ENCODE peak calls at places on chromosomes 12 and 14, in seven cellular contexts. F, B, P, Q, O, H and Y are unnamed samples.

GRCh38 chr12:33267641-33268040 is 172.0 kb downstream of the SYT10 start:
- DNase-seq in F (no peak), B (no peak), P (no peak), Q (no peak), O (no peak), H (no peak), Y (no peak)

GRCh38 chr12:81683881-81684280 is 75.3 kb downstream of the PPFIA2 start:
- DNase-seq in F (no peak), B (no peak), P (no peak), Q (no peak), O (no peak), H (no peak), Y (no peak)

GRCh38 chr14:32201196-32201815 is 539 bp upstream of the RNU6-7 start:
- DNase-seq in F (peak), B (peak), P (peak), Q (peak), O (peak), H (peak), Y (peak)

GRCh38 chr14:53695692-53696091 is 260.9 kb downstream of the BMP4 start:
- DNase-seq in F (no peak), B (no peak), P (no peak), Q (no peak), O (no peak), H (no peak), Y (no peak)

GRCh38 chr14:67736771-67737170 is 35.1 kb downstream of the RDH12 start:
- DNase-seq in F (no peak), B (no peak), P (no peak), Q (no peak), O (no peak), H (no peak), Y (no peak)

GRCh38 chr12:132775502-132776233 is 14.0 kb upstream of the ANKLE2 start:
- DNase-seq in F (no peak), B (no peak), P (no peak), Q (no peak), O (no peak), H (no peak), Y (no peak)

GRCh38 chr14:28356819-28357218 is 409.8 kb upstream of the FOXG1 start:
- DNase-seq in F (no peak), B (no peak), P (no peak), Q (no peak), O (no peak), H (no peak), Y (no peak)

GRCh38 chr14:70882771-70883492 is 24.3 kb upstream of the PCNX1 start:
- DNase-seq in F (peak), B (no peak), P (no peak), Q (no peak), O (no peak), H (no peak), Y (no peak)

GRCh38 chr12:49933793-49934192 is 16.7 kb upstream of the AQP2 start:
- DNase-seq in F (no peak), B (no peak), P (no peak), Q (no peak), O (no peak), H (no peak), Y (no peak)

GRCh38 chr12:72485017-72485701 is 213.0 kb downstream of the TRHDE start:
- DNase-seq in F (no peak), B (no peak), P (no peak), Q (peak), O (no peak), H (no peak), Y (no peak)

GRCh38 chr14:74604896-74605295 is 7.1 kb downstream of the LTBP2 start:
- DNase-seq in F (peak), B (peak), P (no peak), Q (no peak), O (no peak), H (no peak), Y (no peak)

GRCh38 chr14:93929048-93929535 is 1.9 kb downstream of the FAM181A start:
- DNase-seq in F (no peak), B (no peak), P (no peak), Q (no peak), O (no peak), H (no peak), Y (no peak)

GRCh38 chr14:26282578-26282977 is 315.3 kb downstream of the NOVA1 start:
- DNase-seq in F (no peak), B (no peak), P (no peak), Q (no peak), O (no peak), H (no peak), Y (no peak)

GRCh38 chr12:124867389-124867930 is 3.8 kb upstream of the SCARB1 start:
- DNase-seq in F (no peak), B (no peak), P (no peak), Q (no peak), O (no peak), H (no peak), Y (no peak)

GRCh38 chr12:108839890-108840230 is 17.5 kb downstream of the SSH1 start:
- DNase-seq in F (no peak), B (peak), P (no peak), Q (no peak), O (no peak), H (no peak), Y (no peak)

GRCh38 chr14:104291123-104292000 is 153.0 kb downstream of the KIF26A start:
- DNase-seq in F (no peak), B (peak), P (peak), Q (peak), O (no peak), H (no peak), Y (peak)

GRCh38 chr12:110266980-110267620 is 13.9 kb upstream of the ATP2A2 start:
- DNase-seq in F (peak), B (peak), P (peak), Q (no peak), O (no peak), H (no peak), Y (no peak)

GRCh38 chr14:94918896-94919295 is 149.0 kb upstream of the GSC start:
- DNase-seq in F (no peak), B (no peak), P (no peak), Q (no peak), O (no peak), H (no peak), Y (no peak)

GRCh38 chr14:103217538-103217937 is 94.3 kb downstream of the TNFAIP2 start:
- DNase-seq in F (no peak), B (no peak), P (no peak), Q (no peak), O (no peak), H (no peak), Y (no peak)

GRCh38 chr12:25319233-25319984 is 68.7 kb upstream of the KRAS start:
- DNase-seq in F (no peak), B (no peak), P (no peak), Q (no peak), O (no peak), H (no peak), Y (no peak)

GRCh38 chr14:104689620-104690265 is 325 bp downstream of the INF2 start:
- DNase-seq in F (peak), B (no peak), P (no peak), Q (no peak), O (peak), H (peak), Y (no peak)

GRCh38 chr12:15808250-15808971 is 19.2 kb upstream of the EPS8 start:
- DNase-seq in F (peak), B (no peak), P (no peak), Q (no peak), O (no peak), H (no peak), Y (no peak)

GRCh38 chr12:46965137-46965536 is 114.3 kb upstream of the PCED1B start:
- DNase-seq in F (no peak), B (no peak), P (no peak), Q (no peak), O (no peak), H (no peak), Y (no peak)

GRCh38 chr14:103820382-103820781 is 27.0 kb downstream of the PPP1R13B start:
- DNase-seq in F (no peak), B (no peak), P (no peak), Q (no peak), O (no peak), H (no peak), Y (no peak)

GRCh38 chr12:114667669-114668150 is 16.3 kb downstream of the TBX3 start:
- DNase-seq in F (no peak), B (no peak), P (no peak), Q (no peak), O (no peak), H (no peak), Y (no peak)

GRCh38 chr14:58947816-58948440 is 240.5 kb upstream of the DAAM1 start:
- DNase-seq in F (no peak), B (no peak), P (no peak), Q (no peak), O (no peak), H (no peak), Y (no peak)

GRCh38 chr14:24307575-24308341 is at the start of gene CIDEB:
- DNase-seq in F (peak), B (peak), P (peak), Q (peak), O (peak), H (peak), Y (peak)

GRCh38 chr14:76298896-76299295 is 77.0 kb upstream of the ESRRB start:
- DNase-seq in F (no peak), B (no peak), P (no peak), Q (no peak), O (no peak), H (no peak), Y (no peak)

GRCh38 chr12:10042167-10042566 is 11.7 kb downstream of the CLEC9A start:
- DNase-seq in F (no peak), B (no peak), P (no peak), Q (no peak), O (no peak), H (no peak), Y (no peak)

GRCh38 chr14:31118892-31119291 is 88.7 kb downstream of the HECTD1 start:
- DNase-seq in F (peak), B (no peak), P (no peak), Q (no peak), O (no peak), H (no peak), Y (no peak)

GRCh38 chr12:26548227-26548626 is 284.8 kb downstream of the ITPR2 start:
- DNase-seq in F (no peak), B (no peak), P (no peak), Q (no peak), O (no peak), H (no peak), Y (no peak)

GRCh38 chr12:69534389-69534822 is 50.9 kb upstream of the CCT2 start:
- DNase-seq in F (peak), B (peak), P (peak), Q (no peak), O (peak), H (peak), Y (no peak)

GRCh38 chr14:99910337-99911268 is 117.4 kb downstream of the EML1 start:
- DNase-seq in F (peak), B (no peak), P (no peak), Q (no peak), O (no peak), H (no peak), Y (no peak)

GRCh38 chr14:100472094-100472455 is 115.1 kb downstream of the BEGAIN start:
- DNase-seq in F (no peak), B (no peak), P (peak), Q (no peak), O (no peak), H (no peak), Y (no peak)

GRCh38 chr14:41668346-41668745 is 61.7 kb downstream of the LRFN5 start:
- DNase-seq in F (no peak), B (no peak), P (no peak), Q (no peak), O (no peak), H (no peak), Y (no peak)